ENCODE peak calls at places on chromosomes 1 and 21, in four cellular contexts. I is Peyer's patch, Q is foreskin fibroblast, C is GM12878. S is an unnamed sample.

GRCh38 chr1:15275921-15276683 is 29.1 kb downstream of the FHAD1 start:
- DNase-seq in I (no peak), Q (no peak), C (no peak), S (no peak)

GRCh38 chr1:18602533-18603211 is 28.0 kb upstream of the PAX7 start:
- DNase-seq in I (no peak), Q (no peak), C (no peak), S (no peak)

GRCh38 chr1:18176619-18177018 is 69.0 kb downstream of the IGSF21 start:
- DNase-seq in I (no peak), Q (no peak), C (no peak), S (no peak)

GRCh38 chr1:23423415-23424170 is 955 bp downstream of the TCEA3 start:
- DNase-seq in I (peak; percentile 88), Q (no peak), C (no peak), S (no peak)

GRCh38 chr1:52179073-52179472 is 37.2 kb downstream of the ZFYVE9 start:
- DNase-seq in I (no peak), Q (no peak), C (no peak), S (no peak)

GRCh38 chr1:40711465-40712404 is 20.2 kb downstream of the NFYC start:
- DNase-seq in I (no peak), Q (peak; percentile 48), C (no peak), S (peak; percentile 76)

GRCh38 chr1:205444931-205445652 is 10.8 kb downstream of the BLACAT1 start:
- DNase-seq in I (no peak), Q (no peak), C (no peak), S (no peak)

GRCh38 chr1:159932296-159933285 is 7.3 kb upstream of the TAGLN2 start:
- DNase-seq in I (peak; percentile 32), Q (no peak), C (no peak), S (peak; percentile 46)

GRCh38 chr1:199308349-199308846 is 669.6 kb downstream of the PTPRC start:
- DNase-seq in I (no peak), Q (no peak), C (no peak), S (no peak)

GRCh38 chr1:87783315-87783714 is 454.6 kb downstream of the LMO4 start:
- DNase-seq in I (no peak), Q (no peak), C (no peak), S (no peak)

GRCh38 chr21:26280715-26281310 is 110.2 kb upstream of the APP start:
- DNase-seq in I (no peak), Q (no peak), C (no peak), S (no peak)

GRCh38 chr1:235513495-235514366 is 9.5 kb upstream of the B3GALNT2 start:
- DNase-seq in I (no peak), Q (peak; percentile 51), C (no peak), S (peak; percentile 85)

GRCh38 chr1:156772728-156773497 is 5.6 kb downstream of the PRCC start:
- DNase-seq in I (no peak), Q (no peak), C (no peak), S (no peak)

GRCh38 chr1:226823643-226824042 is 46.8 kb upstream of the PSEN2 start:
- DNase-seq in I (no peak), Q (no peak), C (no peak), S (no peak)

GRCh38 chr1:24416666-24417391 is 1.2 kb downstream of the NIPAL3 start:
- DNase-seq in I (no peak), Q (peak; percentile 97), C (peak; percentile 34), S (peak; percentile 94)

GRCh38 chr1:16717174-16718108 is 22.9 kb upstream of the RNU1-4 start:
- DNase-seq in I (peak; percentile 57), Q (no peak), C (no peak), S (peak; percentile 34)

GRCh38 chr1:235429143-235429542 is 61.9 kb downstream of the TBCE start:
- DNase-seq in I (no peak), Q (no peak), C (no peak), S (no peak)

GRCh38 chr1:55447488-55447887 is 232.3 kb upstream of the USP24 start:
- DNase-seq in I (no peak), Q (no peak), C (no peak), S (peak; percentile 28)

GRCh38 chr1:236140705-236141446 is 1.5 kb upstream of the GPR137B start:
- DNase-seq in I (no peak), Q (no peak), C (no peak), S (no peak)

GRCh38 chr21:25956993-25957714 is 213.4 kb downstream of the APP start:
- DNase-seq in I (no peak), Q (peak; percentile 85), C (no peak), S (peak; percentile 91)

GRCh38 chr1:23126801-23127200 is 41.9 kb downstream of the LUZP1 start:
- DNase-seq in I (no peak), Q (peak; percentile 44), C (no peak), S (peak; percentile 85)

GRCh38 chr21:21096956-21097355 is 98.7 kb downstream of the NCAM2 start:
- DNase-seq in I (no peak), Q (no peak), C (no peak), S (peak; percentile 16)

GRCh38 chr1:43009274-43009673 is 50.6 kb upstream of the SLC2A1 start:
- DNase-seq in I (no peak), Q (no peak), C (no peak), S (no peak)

GRCh38 chr1:197180252-197180878 is 33.9 kb upstream of the ASPM start:
- DNase-seq in I (no peak), Q (peak; percentile 34), C (no peak), S (peak; percentile 82)

GRCh38 chr1:83815348-83815747 is 183.6 kb downstream of the TTLL7 start:
- DNase-seq in I (no peak), Q (peak; percentile 82), C (no peak), S (peak; percentile 49)

GRCh38 chr1:29243023-29243862 is 6.9 kb downstream of the PTPRU start:
- DNase-seq in I (no peak), Q (no peak), C (no peak), S (no peak)

GRCh38 chr1:29854700-29855276 is 618.5 kb downstream of the PTPRU start:
- DNase-seq in I (no peak), Q (no peak), C (no peak), S (no peak)

GRCh38 chr1:1833916-1834325 is 55.7 kb upstream of the NADK start:
- DNase-seq in I (no peak), Q (peak; percentile 8), C (peak; percentile 71), S (peak; percentile 71)

GRCh38 chr1:219808790-219809189 is 119.6 kb downstream of the SLC30A10 start:
- DNase-seq in I (no peak), Q (no peak), C (no peak), S (no peak)

GRCh38 chr1:8047686-8048522 is 21.8 kb upstream of the ERRFI1 start:
- DNase-seq in I (no peak), Q (peak; percentile 76), C (no peak), S (peak; percentile 84)

GRCh38 chr1:28123461-28123961 is 35.1 kb upstream of the EYA3 start:
- DNase-seq in I (no peak), Q (no peak), C (no peak), S (peak; percentile 91)

GRCh38 chr1:9717193-9718005 is 65.9 kb downstream of the PIK3CD start:
- DNase-seq in I (no peak), Q (no peak), C (peak; percentile 39), S (peak; percentile 81)

GRCh38 chr1:19433610-19433999 is 51.7 kb downstream of the CAPZB start:
- DNase-seq in I (no peak), Q (peak; percentile 64), C (no peak), S (no peak)

GRCh38 chr1:17403081-17403480 is 31.1 kb downstream of the PADI6 start:
- DNase-seq in I (no peak), Q (no peak), C (no peak), S (peak; percentile 5)

GRCh38 chr1:213399695-213400094 is 348.7 kb downstream of the RPS6KC1 start:
- DNase-seq in I (no peak), Q (no peak), C (no peak), S (no peak)

GRCh38 chr1:38285807-38286530 is 239.4 kb upstream of the POU3F1 start:
- DNase-seq in I (no peak), Q (no peak), C (no peak), S (no peak)

GRCh38 chr21:42671778-42672593 is 18.6 kb downstream of the PDE9A start:
- DNase-seq in I (no peak), Q (no peak), C (no peak), S (no peak)

GRCh38 chr1:5554111-5554510 is 438.1 kb downstream of the NPHP4 start:
- DNase-seq in I (no peak), Q (no peak), C (no peak), S (no peak)

GRCh38 chr1:201576914-201577313 is 38.0 kb downstream of the NAV1 start:
- DNase-seq in I (no peak), Q (no peak), C (no peak), S (no peak)

GRCh38 chr21:34670962-34671348 is 2.2 kb downstream of the CLIC6 start:
- DNase-seq in I (no peak), Q (no peak), C (no peak), S (no peak)
- H3K4me3 ChIP-seq in I (peak overlapping the region; percentile 61), Q (no peak overlapping the region), C (peak overlapping the region; percentile 91), S (no peak overlapping the region)

GRCh38 chr1:181482521-181483083 is 715 bp upstream of the CACNA1E start:
- DNase-seq in I (peak; percentile 61), Q (peak; percentile 8), C (no peak), S (no peak)
- TF ChIP-seq CTCF in I (no peak), Q (no peak), C (peak; percentile 15), S (no peak)

GRCh38 chr1:65526049-65526556 is 105.6 kb downstream of the LEPR start:
- DNase-seq in I (no peak), Q (no peak), C (no peak), S (no peak)
- H3K4me3 ChIP-seq in I (peak overlapping the region; percentile 50), Q (peak overlapping the region; percentile 61), C (no peak overlapping the region), S (peak overlapping the region; percentile 53)

DNA sequence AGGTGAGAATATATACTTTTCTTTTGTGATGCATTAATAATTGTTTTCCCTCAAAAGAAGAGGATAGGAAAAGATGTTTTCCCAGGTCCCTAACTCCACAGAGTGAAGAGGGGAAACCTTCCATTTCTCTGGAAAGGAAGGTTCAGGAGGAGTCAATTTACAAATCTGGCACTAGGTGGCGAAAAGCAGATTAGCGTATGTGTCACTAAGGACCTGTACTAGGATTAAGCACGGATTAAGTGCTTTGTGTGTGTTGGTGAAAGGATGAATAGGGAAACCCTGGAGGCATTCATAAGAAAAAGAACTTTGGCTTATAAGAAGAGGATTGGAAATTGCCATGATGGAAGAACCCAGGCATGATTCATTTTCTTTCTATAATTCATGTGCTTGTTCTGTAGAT is 410.1 kb upstream of the PLXNA2 start:
- DNase-seq in I (no peak), Q (peak; percentile 2), C (no peak), S (peak; percentile 41)
- TF ChIP-seq CTCF in I (no peak), Q (peak; percentile 42), C (peak; percentile 41), S (peak; percentile 56)

DNA sequence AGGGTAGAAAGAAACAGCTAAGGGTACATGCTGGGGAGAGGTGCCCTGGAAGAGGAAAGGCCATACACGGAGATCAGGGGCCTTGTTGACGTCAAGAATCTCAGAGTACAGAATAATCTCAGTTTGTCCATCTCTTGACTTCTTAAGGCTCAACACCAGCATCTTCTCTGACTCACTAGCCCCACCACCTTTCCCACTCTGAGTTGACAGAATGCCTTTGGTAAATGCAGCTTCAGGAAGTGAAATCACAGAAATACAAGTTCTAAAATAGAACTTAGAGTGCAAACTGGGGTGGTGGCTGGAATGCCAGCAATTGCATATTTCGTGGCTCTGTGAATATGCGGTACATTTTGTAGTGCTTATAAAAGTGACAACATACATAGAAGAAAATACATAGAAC is 1.6 kb downstream of the COG2 start:
- DNase-seq in I (no peak), Q (no peak), C (no peak), S (peak; percentile 81)
- H3K4me3 ChIP-seq in I (peak overlapping the region; percentile 69), Q (no peak overlapping the region), C (peak overlapping the region; percentile 58), S (no peak overlapping the region)